ENCODE peak calls at places on chromosomes 13 and 19, in seven cellular contexts. H, K, I, W, A, G and C are unnamed samples.

GRCh38 chr13:72839831-72840426 is 58.0 kb downstream of the PIBF1 start:
- DNase-seq in H (peak; percentile 84), I (no peak), G (no peak), K (no peak), W (peak; percentile 44), A (peak; percentile 63), C (peak; percentile 46)

GRCh38 chr19:19176950-19177349 is 6.9 kb upstream of the MEF2B start:
- DNase-seq in G (no peak), H (no peak), A (no peak), K (no peak), I (no peak), W (no peak), C (no peak)

GRCh38 chr19:51368366-51369282 is at the start of gene CLDND2:
- DNase-seq in G (no peak), I (no peak), H (no peak), W (no peak), K (no peak), A (no peak), C (no peak)

GRCh38 chr13:40981949-40982348 is 37.2 kb downstream of the ELF1 start:
- DNase-seq in K (no peak), H (no peak), I (no peak), A (no peak), W (no peak), G (no peak), C (no peak)

GRCh38 chr19:16326401-16327130 is 1.9 kb downstream of the KLF2 start:
- DNase-seq in G (peak; percentile 73), K (no peak), W (no peak), I (peak; percentile 68), A (peak; percentile 49), H (peak; percentile 69), C (no peak)

GRCh38 chr19:36837902-36838783 is at the start of gene ZNF790:
- DNase-seq in A (peak; percentile 94), G (peak; percentile 90), H (peak; percentile 93), I (peak; percentile 91), K (peak; percentile 87), W (peak; percentile 87), C (peak; percentile 93)

GRCh38 chr13:97267418-97268059 is 45.4 kb downstream of the MBNL2 start:
- DNase-seq in H (no peak), K (no peak), W (no peak), I (no peak), G (no peak), A (peak; percentile 18), C (no peak)

GRCh38 chr13:31352467-31352866 is 152.7 kb downstream of the B3GLCT start:
- DNase-seq in I (no peak), K (no peak), A (no peak), G (no peak), W (no peak), H (no peak), C (no peak)

GRCh38 chr13:33775339-33776108 is 42.4 kb upstream of the RFC3 start:
- DNase-seq in G (no peak), W (no peak), K (no peak), A (peak; percentile 28), I (no peak), H (no peak), C (no peak)

GRCh38 chr19:44845286-44845611 is 848 bp upstream of the NECTIN2 start:
- DNase-seq in G (peak; percentile 80), H (no peak), I (peak; percentile 76), A (no peak), W (no peak), K (peak; percentile 47), C (no peak)

GRCh38 chr13:80199585-80200292 is 141.2 kb downstream of the SPRY2 start:
- DNase-seq in A (no peak), H (no peak), K (no peak), G (no peak), I (no peak), W (no peak), C (no peak)

GRCh38 chr19:52993342-52994178 is 20.2 kb upstream of the ERVV-1 start:
- DNase-seq in I (peak; percentile 83), W (peak; percentile 81), G (peak; percentile 86), A (peak; percentile 96), H (peak; percentile 91), K (peak; percentile 67), C (peak; percentile 79)

GRCh38 chr13:36533806-36534205 is 101.5 kb downstream of the CCNA1 start:
- DNase-seq in G (no peak), K (no peak), H (no peak), I (no peak), A (no peak), W (no peak), C (no peak)

GRCh38 chr19:30604657-30605056 is 232.5 kb downstream of the ZNF536 start:
- DNase-seq in W (no peak), G (no peak), K (no peak), A (no peak), I (no peak), H (no peak), C (no peak)

GRCh38 chr19:1567116-1567847 is 843 bp downstream of the MEX3D start:
- DNase-seq in G (no peak), I (peak; percentile 74), W (peak; percentile 9), K (no peak), A (peak; percentile 63), H (no peak), C (peak; percentile 8)

GRCh38 chr19:1569997-1570396 is 1.9 kb upstream of the MEX3D start:
- DNase-seq in W (no peak), G (no peak), A (no peak), H (no peak), K (no peak), I (no peak), C (no peak)

GRCh38 chr19:1566392-1567115 is 1.6 kb downstream of the MEX3D start:
- DNase-seq in A (peak; percentile 94), K (no peak), G (peak; percentile 76), H (peak; percentile 61), W (peak; percentile 76), I (peak; percentile 82), C (peak; percentile 88)

GRCh38 chr19:1567848-1568227 is 287 bp downstream of the MEX3D start:
- DNase-seq in G (no peak), K (no peak), H (no peak), A (peak; percentile 64), W (no peak), I (no peak), C (no peak)

GRCh38 chr19:1568320-1569019 is at the start of gene MEX3D:
- DNase-seq in I (peak; percentile 89), A (peak; percentile 90), W (peak; percentile 9), G (peak; percentile 81), K (peak; percentile 34), H (peak; percentile 90), C (peak; percentile 56)
- H3K4me3 ChIP-seq in I (peak within 1 kb of the TSS; percentile 65), A (peak within 1 kb of the TSS; percentile 76), W (peak within 1 kb of the TSS; percentile 79), G (peak within 1 kb of the TSS; percentile 79), K (peak within 1 kb of the TSS; percentile 50), H (peak within 1 kb of the TSS; percentile 49), C (peak within 1 kb of the TSS; percentile 62)

GRCh38 chr19:54477650-54478049 is 4.6 kb upstream of the CDC42EP5 start:
- DNase-seq in A (no peak), H (peak; percentile 63), G (no peak), W (no peak), I (no peak), K (no peak), C (no peak)
- TF ChIP-seq CTCF in A (peak; percentile 6), H (no peak), G (no peak), W (peak; percentile 34), I (no peak), K (no peak), C (no peak)

GRCh38 chr13:56864451-56864850 is 276.3 kb upstream of the PRR20A start:
- DNase-seq in I (no peak), W (no peak), K (no peak), H (no peak), G (no peak), A (no peak), C (no peak)

DNA sequence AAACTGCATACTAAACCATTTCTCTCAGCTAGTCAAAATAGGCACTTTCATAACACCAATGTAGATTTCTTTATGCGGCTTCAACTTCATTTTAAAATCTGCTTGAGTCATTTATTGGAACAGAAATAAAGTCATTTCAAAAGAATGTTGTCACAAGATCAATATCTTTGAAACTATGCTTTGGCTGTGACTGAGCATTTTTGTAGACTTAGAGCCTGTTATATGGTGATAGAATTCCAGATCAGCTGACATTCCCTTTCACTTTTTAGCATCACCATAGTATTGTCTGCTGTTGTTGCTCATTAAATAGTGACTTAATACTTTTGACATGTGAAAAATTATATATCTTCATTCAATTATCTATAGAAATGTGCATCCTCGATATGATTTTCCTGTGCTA is 279.2 kb upstream of the PRR20A start:
- DNase-seq in A (no peak), K (no peak), G (no peak), W (no peak), H (no peak), I (no peak), C (peak; percentile 7)
- H3K4me3 ChIP-seq in A (no peak overlapping the region), K (no peak overlapping the region), G (no peak overlapping the region), W (no peak overlapping the region), H (no peak overlapping the region), I (no peak overlapping the region), C (no peak overlapping the region)

DNA sequence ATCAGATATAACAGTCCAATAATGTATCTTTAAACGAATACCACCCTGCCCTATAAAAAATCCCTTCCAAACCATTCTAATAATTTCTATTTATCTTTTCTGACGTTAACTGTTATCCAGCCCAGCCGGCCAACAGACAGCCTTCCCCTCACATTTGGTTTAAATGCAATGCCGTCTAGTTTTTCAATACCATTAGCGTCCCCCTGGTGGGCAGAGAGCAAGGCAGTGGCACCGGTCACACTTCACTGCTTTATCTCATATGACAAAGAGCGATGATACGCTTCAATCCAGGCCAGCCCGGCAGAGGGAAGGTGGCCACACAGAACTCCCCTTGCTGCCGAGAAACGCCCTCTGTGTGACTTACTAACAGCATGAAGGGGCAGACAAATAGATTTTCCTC is 402.1 kb upstream of the ZNF507 start:
- DNase-seq in A (peak; percentile 54), G (no peak), I (no peak), K (no peak), H (no peak), W (no peak), C (no peak)
- TF ChIP-seq CTCF in A (peak; percentile 48), G (no peak), I (no peak), K (no peak), H (no peak), W (no peak), C (no peak)

GRCh38 chr19:35027851-35028599 is 2.2 kb upstream of the SCN1B start:
- DNase-seq in H (no peak), W (peak; percentile 29), A (no peak), G (no peak), K (no peak), I (no peak), C (peak; percentile 68)

GRCh38 chr19:35024095-35024494 is 6.2 kb upstream of the SCN1B start:
- DNase-seq in W (no peak), K (no peak), G (no peak), H (no peak), A (no peak), I (no peak), C (no peak)

GRCh38 chr19:35027009-35027408 is 3.3 kb upstream of the SCN1B start:
- DNase-seq in W (no peak), G (no peak), A (no peak), I (no peak), K (no peak), H (no peak), C (no peak)

GRCh38 chr19:35026418-35026817 is 3.9 kb upstream of the SCN1B start:
- DNase-seq in I (no peak), G (no peak), W (no peak), K (no peak), H (no peak), A (no peak), C (no peak)

GRCh38 chr19:35025969-35026368 is 4.3 kb upstream of the SCN1B start:
- DNase-seq in W (no peak), H (no peak), I (no peak), G (no peak), K (no peak), A (no peak), C (no peak)
- H3K4me3 ChIP-seq in W (no peak overlapping the region), H (no peak overlapping the region), I (no peak overlapping the region), G (no peak overlapping the region), K (no peak overlapping the region), A (no peak overlapping the region), C (no peak overlapping the region)